ENCODE peak calls at places on chromosomes 7 and 10, in six cellular contexts. One of them, this sample, is unnamed.

GRCh38 chr10:77005901-77006300 is 631.7 kb downstream of the KCNMA1 start:
- DNase-seq in HepG2: no peak
- DNase-seq in heart left ventricle: no peak
- DNase-seq in prostate gland: no peak
- DNase-seq in ovary: no peak
- DNase-seq in adrenal gland: no peak
- DNase-seq in this sample: no peak

GRCh38 chr10:130662775-130663174 is 526.6 kb downstream of the GLRX3 start:
- DNase-seq in HepG2: no peak
- DNase-seq in heart left ventricle: no peak
- DNase-seq in prostate gland: no peak
- DNase-seq in ovary: no peak
- DNase-seq in adrenal gland: no peak
- DNase-seq in this sample: no peak

GRCh38 chr7:7972927-7973594 is 4.5 kb downstream of the GLCCI1 start:
- DNase-seq in HepG2: no peak
- DNase-seq in heart left ventricle: no peak
- DNase-seq in prostate gland: no peak
- DNase-seq in ovary: no peak
- DNase-seq in adrenal gland: no peak
- DNase-seq in this sample: no peak

GRCh38 chr10:21953585-21954057 is 49.9 kb downstream of the DNAJC1 start:
- DNase-seq in HepG2: peak; percentile 36
- DNase-seq in heart left ventricle: no peak
- DNase-seq in prostate gland: no peak
- DNase-seq in ovary: no peak
- DNase-seq in adrenal gland: no peak
- DNase-seq in this sample: no peak

GRCh38 chr7:96178581-96178980 is 143.3 kb downstream of the SLC25A13 start:
- DNase-seq in HepG2: no peak
- DNase-seq in heart left ventricle: no peak
- DNase-seq in prostate gland: no peak
- DNase-seq in ovary: no peak
- DNase-seq in adrenal gland: no peak
- DNase-seq in this sample: no peak

GRCh38 chr10:17232276-17232987 is 4.4 kb downstream of the VIM start:
- DNase-seq in HepG2: no peak
- DNase-seq in heart left ventricle: no peak
- DNase-seq in prostate gland: no peak
- DNase-seq in ovary: no peak
- DNase-seq in adrenal gland: no peak
- DNase-seq in this sample: no peak

GRCh38 chr10:129612481-129613109 is 145.6 kb downstream of the MGMT start:
- DNase-seq in HepG2: no peak
- DNase-seq in heart left ventricle: no peak
- DNase-seq in prostate gland: no peak
- DNase-seq in ovary: no peak
- DNase-seq in adrenal gland: no peak
- DNase-seq in this sample: no peak

GRCh38 chr7:134154581-134155130 is 27.5 kb downstream of the LRGUK start:
- DNase-seq in HepG2: no peak
- DNase-seq in heart left ventricle: no peak
- DNase-seq in prostate gland: no peak
- DNase-seq in ovary: no peak
- DNase-seq in adrenal gland: no peak
- DNase-seq in this sample: no peak

GRCh38 chr7:45699726-45700390 is 125.7 kb downstream of the ADCY1 start:
- DNase-seq in HepG2: no peak
- DNase-seq in heart left ventricle: no peak
- DNase-seq in prostate gland: no peak
- DNase-seq in ovary: no peak
- DNase-seq in adrenal gland: no peak
- DNase-seq in this sample: no peak

GRCh38 chr7:157405914-157406810 is 69.4 kb downstream of the DNAJB6 start:
- DNase-seq in HepG2: no peak
- DNase-seq in heart left ventricle: peak; percentile 75
- DNase-seq in prostate gland: no peak
- DNase-seq in ovary: no peak
- DNase-seq in adrenal gland: peak; percentile 79
- DNase-seq in this sample: no peak

GRCh38 chr7:35289376-35289775 is 35.5 kb upstream of the TBX20 start:
- DNase-seq in HepG2: no peak
- DNase-seq in heart left ventricle: no peak
- DNase-seq in prostate gland: no peak
- DNase-seq in ovary: no peak
- DNase-seq in adrenal gland: no peak
- DNase-seq in this sample: no peak

GRCh38 chr10:5522913-5523560 is 1.7 kb upstream of the CALML3 start:
- DNase-seq in HepG2: no peak
- DNase-seq in heart left ventricle: no peak
- DNase-seq in prostate gland: no peak
- DNase-seq in ovary: peak; percentile 9
- DNase-seq in adrenal gland: no peak
- DNase-seq in this sample: no peak

GRCh38 chr7:154942718-154943117 is 60.2 kb downstream of the PAXIP1 start:
- DNase-seq in HepG2: no peak
- DNase-seq in heart left ventricle: no peak
- DNase-seq in prostate gland: no peak
- DNase-seq in ovary: no peak
- DNase-seq in adrenal gland: no peak
- DNase-seq in this sample: no peak

GRCh38 chr7:142808461-142808801 is 37.7 kb downstream of the PRSS2 start:
- DNase-seq in HepG2: no peak
- DNase-seq in heart left ventricle: no peak
- DNase-seq in prostate gland: no peak
- DNase-seq in ovary: no peak
- DNase-seq in adrenal gland: no peak
- DNase-seq in this sample: no peak

GRCh38 chr10:60089095-60089494 is 182.7 kb upstream of the CCDC6 start:
- DNase-seq in HepG2: peak; percentile 3
- DNase-seq in heart left ventricle: no peak
- DNase-seq in prostate gland: no peak
- DNase-seq in ovary: no peak
- DNase-seq in adrenal gland: no peak
- DNase-seq in this sample: no peak

DNA sequence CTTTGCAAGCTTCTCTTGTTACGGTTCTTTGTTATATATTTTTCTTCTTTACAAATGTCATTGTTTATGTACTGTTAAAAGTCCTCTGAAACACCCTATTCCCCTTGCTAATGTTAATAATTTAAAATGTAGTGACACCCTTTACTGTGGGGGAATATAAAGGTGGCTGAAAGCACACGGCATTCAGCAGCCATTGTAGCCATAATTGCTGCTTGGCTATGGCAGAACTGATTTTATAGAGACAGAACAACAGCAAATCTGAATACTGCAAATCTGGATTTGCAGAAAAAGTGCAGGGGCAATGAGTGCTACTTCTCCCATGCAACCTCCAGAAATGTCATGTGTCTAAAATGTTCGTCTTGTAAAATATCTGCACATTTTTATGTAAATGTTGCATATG is 3.7 kb upstream of the WASL start:
- DNase-seq in HepG2: no peak
- DNase-seq in heart left ventricle: no peak
- DNase-seq in prostate gland: no peak
- DNase-seq in ovary: no peak
- DNase-seq in adrenal gland: no peak
- DNase-seq in this sample: no peak
- H3K4me3 ChIP-seq in HepG2: no peak overlapping the region
- H3K4me3 ChIP-seq in heart left ventricle: no peak overlapping the region
- H3K4me3 ChIP-seq in prostate gland: no peak overlapping the region
- H3K4me3 ChIP-seq in ovary: no peak overlapping the region
- H3K4me3 ChIP-seq in adrenal gland: no peak overlapping the region
- H3K4me3 ChIP-seq in this sample: no peak overlapping the region

DNA sequence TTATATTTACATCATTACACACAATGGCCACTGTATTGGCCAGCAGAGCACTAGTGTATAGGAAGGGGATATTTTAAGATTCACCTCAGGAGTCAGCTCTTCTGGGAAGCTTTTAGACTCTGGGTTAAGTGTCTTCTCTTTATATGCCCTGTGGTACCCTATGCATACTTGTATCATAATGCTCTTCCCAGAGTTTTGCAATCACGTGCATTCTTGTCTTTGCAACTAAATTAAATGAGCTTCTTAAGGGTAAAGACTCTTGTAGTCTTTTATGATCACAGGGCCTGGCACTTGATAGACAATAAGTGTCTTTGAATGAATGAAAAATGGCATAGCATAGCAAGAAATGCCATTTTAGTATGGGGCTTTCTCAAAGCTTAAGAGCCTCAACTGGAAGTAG is 35.4 kb upstream of the ARMS2 start:
- DNase-seq in HepG2: no peak
- DNase-seq in heart left ventricle: no peak
- DNase-seq in prostate gland: no peak
- DNase-seq in ovary: no peak
- DNase-seq in adrenal gland: no peak
- DNase-seq in this sample: no peak
- H3K27ac ChIP-seq in HepG2: no peak overlapping the region
- H3K27ac ChIP-seq in heart left ventricle: no peak overlapping the region
- H3K27ac ChIP-seq in prostate gland: no peak overlapping the region
- H3K27ac ChIP-seq in ovary: no peak overlapping the region
- H3K27ac ChIP-seq in adrenal gland: no peak overlapping the region
- H3K27ac ChIP-seq in this sample: no peak overlapping the region

GRCh38 chr7:123534383-123535260 is at the start of gene IQUB:
- DNase-seq in HepG2: peak; percentile 92
- DNase-seq in heart left ventricle: peak; percentile 99
- DNase-seq in prostate gland: peak; percentile 98
- DNase-seq in ovary: peak; percentile 98
- DNase-seq in adrenal gland: peak; percentile 100
- DNase-seq in this sample: peak; percentile 99
- TF ChIP-seq POLR2A in HepG2: no peak
- TF ChIP-seq POLR2A in heart left ventricle: no peak
- TF ChIP-seq POLR2A in prostate gland: peak; percentile 49
- TF ChIP-seq POLR2A in ovary: peak; percentile 61
- TF ChIP-seq POLR2A in adrenal gland: peak; percentile 63
- TF ChIP-seq POLR2A in this sample: no peak

GRCh38 chr7:121395494-121395960 is 581 bp downstream of the FAM3C start:
- DNase-seq in HepG2: peak; percentile 7
- DNase-seq in heart left ventricle: no peak
- DNase-seq in prostate gland: no peak
- DNase-seq in ovary: no peak
- DNase-seq in adrenal gland: no peak
- DNase-seq in this sample: no peak
- H3K4me3 ChIP-seq in HepG2: peak overlapping the region; percentile 88
- H3K4me3 ChIP-seq in heart left ventricle: peak overlapping the region; percentile 66
- H3K4me3 ChIP-seq in prostate gland: peak overlapping the region; percentile 88
- H3K4me3 ChIP-seq in ovary: peak overlapping the region; percentile 95
- H3K4me3 ChIP-seq in adrenal gland: peak overlapping the region; percentile 67
- H3K4me3 ChIP-seq in this sample: peak overlapping the region; percentile 91

DNA sequence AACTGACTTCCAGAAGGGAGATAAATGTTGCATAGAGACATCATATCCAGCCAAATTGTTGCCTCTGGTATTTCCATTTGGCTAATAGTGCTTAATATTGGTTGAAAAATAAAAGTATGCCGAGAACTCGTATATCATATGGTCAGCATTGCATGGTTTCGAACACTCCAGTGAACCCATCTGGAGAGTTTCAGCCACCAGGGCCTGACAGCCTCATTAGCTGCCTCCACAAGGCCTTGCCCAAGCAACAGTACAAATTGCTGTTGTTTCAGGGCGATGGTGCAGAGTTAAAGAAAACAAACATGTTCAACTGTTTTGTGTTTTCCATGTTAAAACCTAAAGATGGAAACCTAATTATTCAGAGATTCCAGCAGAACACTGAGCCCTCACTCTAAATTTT is 28.5 kb downstream of the NRG3 start:
- DNase-seq in HepG2: no peak
- DNase-seq in heart left ventricle: no peak
- DNase-seq in prostate gland: no peak
- DNase-seq in ovary: no peak
- DNase-seq in adrenal gland: no peak
- DNase-seq in this sample: no peak
- H3K27ac ChIP-seq in HepG2: no peak overlapping the region
- H3K27ac ChIP-seq in heart left ventricle: no peak overlapping the region
- H3K27ac ChIP-seq in prostate gland: no peak overlapping the region
- H3K27ac ChIP-seq in ovary: no peak overlapping the region
- H3K27ac ChIP-seq in adrenal gland: no peak overlapping the region
- H3K27ac ChIP-seq in this sample: no peak overlapping the region

DNA sequence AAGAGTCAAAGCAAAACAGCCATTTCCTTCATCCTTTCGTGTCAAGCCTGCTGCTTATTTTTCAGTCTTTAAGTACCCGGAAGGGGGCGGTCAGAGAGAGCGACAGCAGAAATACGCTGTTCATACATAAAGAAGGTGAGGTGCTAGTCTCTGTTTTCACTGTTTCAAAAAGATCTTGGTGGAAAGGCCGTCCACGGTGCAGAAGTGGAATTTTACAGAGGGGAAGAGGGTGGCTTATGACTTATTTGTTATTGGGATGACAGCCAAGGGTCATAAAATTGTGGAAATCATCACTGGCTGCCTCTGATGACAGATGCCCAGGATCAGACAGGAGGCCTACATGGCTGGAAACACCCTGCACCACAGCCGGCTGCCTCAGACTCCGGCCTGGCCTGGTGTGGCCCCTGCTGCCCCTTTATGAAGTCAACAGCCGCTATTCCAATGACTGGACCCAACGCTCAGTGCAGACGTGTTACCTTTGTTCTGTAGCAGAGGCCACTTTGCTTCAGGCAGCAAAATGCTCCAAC is 57.0 kb downstream of the HIPK2 start:
- DNase-seq in HepG2: no peak
- DNase-seq in heart left ventricle: no peak
- DNase-seq in prostate gland: no peak
- DNase-seq in ovary: no peak
- DNase-seq in adrenal gland: peak; percentile 67
- DNase-seq in this sample: no peak
- TF ChIP-seq POLR2A in HepG2: no peak
- TF ChIP-seq POLR2A in heart left ventricle: no peak
- TF ChIP-seq POLR2A in prostate gland: no peak
- TF ChIP-seq POLR2A in ovary: no peak
- TF ChIP-seq POLR2A in adrenal gland: peak; percentile 64
- TF ChIP-seq POLR2A in this sample: no peak

This sample was measured in tibial nerve.